ENCODE peak calls at places on chromosomes 6 and 20, in ten cellular contexts. K is HFF-Myc, N is chondrocyte, M is MM.1S, E is B cell, T is sigmoid colon, O is progenitor cell of endocrine pancreas, R is A549, G is testis, J is upper lobe of right lung. C is an unnamed sample.

GRCh38 chr6:84804720-84805119 is 40.3 kb upstream of the TBX18 start:
- DNase-seq in M (no peak), T (no peak), E (no peak), J (no peak), R (no peak), K (no peak), N (no peak), G (no peak), O (no peak), C (no peak)

GRCh38 chr20:768426-768978 is at the start of gene SLC52A3:
- DNase-seq in E (no peak), M (no peak), R (peak; percentile 79), J (peak; percentile 78), G (peak; percentile 52), T (no peak), K (no peak), O (peak; percentile 19), N (no peak), C (no peak)

GRCh38 chr6:14732845-14733757 is 512.8 kb upstream of the JARID2 start:
- DNase-seq in R (peak; percentile 58), T (no peak), G (no peak), J (no peak), M (no peak), K (no peak), O (no peak), E (no peak), N (no peak), C (peak; percentile 79)

GRCh38 chr6:137112067-137112355 is 61.4 kb downstream of the IL22RA2 start:
- DNase-seq in G (no peak), T (no peak), E (no peak), M (no peak), N (no peak), K (peak; percentile 5), R (no peak), J (no peak), O (no peak), C (peak; percentile 72)

GRCh38 chr20:496126-496696 is 33.9 kb upstream of the TBC1D20 start:
- DNase-seq in M (no peak), N (no peak), O (no peak), K (no peak), R (no peak), J (no peak), E (no peak), G (no peak), T (no peak), C (no peak)

GRCh38 chr6:47477497-47478232 is at the start of gene CD2AP:
- DNase-seq in M (peak; percentile 90), G (peak; percentile 94), R (peak; percentile 87), K (no peak), O (peak; percentile 97), N (peak; percentile 86), T (peak; percentile 93), J (peak; percentile 94), E (peak; percentile 96), C (peak; percentile 46)

GRCh38 chr6:98203170-98203806 is 631.1 kb upstream of the POU3F2 start:
- DNase-seq in J (no peak), M (no peak), E (no peak), N (no peak), K (no peak), R (no peak), G (no peak), O (no peak), T (no peak), C (no peak)

GRCh38 chr20:59403261-59403961 is 103.0 kb downstream of the EDN3 start:
- DNase-seq in M (peak; percentile 33), G (peak; percentile 79), N (peak; percentile 87), E (no peak), K (no peak), O (peak; percentile 89), J (peak; percentile 73), T (no peak), R (peak; percentile 29), C (no peak)

GRCh38 chr20:41394081-41394480 is 27.5 kb upstream of the EMILIN3 start:
- DNase-seq in O (no peak), R (no peak), E (no peak), M (no peak), J (no peak), N (no peak), K (no peak), T (no peak), G (no peak), C (no peak)

GRCh38 chr6:26125015-26125690 is 37.9 kb downstream of the HFE start:
- DNase-seq in J (no peak), K (no peak), T (no peak), O (no peak), M (peak; percentile 56), R (peak; percentile 12), E (no peak), G (no peak), N (no peak), C (no peak)

GRCh38 chr6:54206510-54206909 is 95.3 kb downstream of the MLIP start:
- DNase-seq in R (no peak), T (no peak), K (no peak), O (no peak), J (no peak), M (no peak), E (no peak), G (no peak), N (no peak), C (no peak)

GRCh38 chr6:112606726-112607125 is 259.6 kb downstream of the RFPL4B start:
- DNase-seq in T (no peak), M (no peak), R (no peak), G (no peak), J (no peak), N (no peak), O (no peak), E (no peak), K (no peak), C (no peak)

GRCh38 chr20:51731771-51732453 is 36.3 kb downstream of the ATP9A start:
- DNase-seq in O (no peak), N (no peak), M (no peak), G (peak; percentile 74), R (no peak), E (no peak), T (no peak), K (no peak), J (no peak), C (no peak)

DNA sequence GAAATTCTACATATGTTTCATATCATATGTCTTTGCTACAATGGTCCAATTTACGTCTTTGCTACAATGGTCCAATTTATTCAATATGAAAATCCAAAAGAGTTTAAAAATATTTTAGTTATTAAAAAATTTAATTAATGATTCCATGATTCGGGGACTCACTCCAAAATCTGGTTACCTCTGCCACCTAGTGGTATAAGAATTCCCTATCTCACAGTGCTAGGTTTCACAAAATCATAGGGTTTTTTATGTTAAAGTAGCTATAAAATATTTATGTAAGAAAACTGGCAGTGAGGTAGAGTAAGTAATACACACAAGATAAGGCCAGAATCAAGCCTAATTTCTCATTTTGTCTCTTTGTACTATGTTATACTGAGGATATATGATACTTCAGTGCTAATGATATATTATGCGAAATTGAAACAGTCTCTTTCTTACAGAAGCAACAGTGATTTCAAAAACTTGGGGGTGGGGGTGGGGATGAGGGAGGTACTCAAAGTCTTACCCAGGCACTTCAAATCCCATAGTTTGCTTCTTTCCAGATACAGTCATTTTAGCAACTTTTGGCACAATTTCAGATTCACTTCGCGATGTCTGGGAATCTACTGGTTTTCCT is 52.3 kb downstream of the HBS1L start:
- DNase-seq in M (peak; percentile 56), R (peak; percentile 5), J (no peak), K (no peak), T (no peak), N (no peak), O (no peak), E (no peak), G (no peak), C (peak; percentile 9)
- TF ChIP-seq CTCF in M (peak; percentile 57), R (peak; percentile 56), J (peak; percentile 52), K (peak; percentile 50), T (peak; percentile 36), N (peak; percentile 86), O (peak; percentile 77), E (peak; percentile 74), G (no peak), C (peak; percentile 84)

GRCh38 chr6:2917801-2918495 is 14.8 kb upstream of the SERPINB9 start:
- DNase-seq in O (no peak), N (no peak), T (no peak), G (no peak), R (no peak), M (no peak), E (no peak), J (no peak), K (no peak), C (no peak)

GRCh38 chr6:2915150-2915549 is 12.0 kb upstream of the SERPINB9 start:
- DNase-seq in T (no peak), E (no peak), G (no peak), J (no peak), R (no peak), M (no peak), N (no peak), K (no peak), O (no peak), C (no peak)

GRCh38 chr6:2918936-2919335 is 15.8 kb upstream of the SERPINB9 start:
- DNase-seq in J (peak; percentile 46), T (no peak), E (no peak), M (no peak), G (no peak), K (no peak), O (no peak), R (no peak), N (no peak), C (no peak)

GRCh38 chr6:2916354-2916925 is 13.3 kb upstream of the SERPINB9 start:
- DNase-seq in O (no peak), M (no peak), N (no peak), R (no peak), G (no peak), E (no peak), J (no peak), K (no peak), T (no peak), C (no peak)

DNA sequence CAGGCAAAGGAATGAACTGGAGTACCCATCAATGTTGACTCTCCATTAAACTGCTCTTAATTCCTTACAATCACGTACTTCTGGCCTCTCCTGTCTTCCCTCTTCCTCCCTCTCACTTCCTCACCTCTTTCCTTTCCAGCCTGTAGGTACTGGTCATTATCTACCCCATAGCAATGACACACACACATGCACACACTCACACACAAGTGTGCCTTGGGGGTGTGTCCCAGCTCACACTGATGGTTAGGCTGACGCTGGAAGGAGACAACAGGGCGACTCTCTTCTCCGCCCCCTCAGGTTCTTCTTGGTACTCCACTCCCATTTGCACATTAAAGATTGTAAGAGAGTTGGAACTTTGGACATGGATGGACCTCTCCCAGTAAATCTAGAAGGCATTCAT is 14.0 kb upstream of the SERPINB9 start:
- DNase-seq in M (no peak), E (no peak), J (no peak), K (no peak), R (no peak), N (no peak), O (no peak), T (no peak), G (no peak), C (no peak)
- TF ChIP-seq CTCF in M (no peak), E (peak; percentile 45), J (no peak), K (no peak), R (no peak), N (peak; percentile 6), O (peak; percentile 20), T (no peak), G (no peak), C (peak; percentile 49)

GRCh38 chr6:32971581-32972352 is 3.4 kb downstream of the BRD2 start:
- DNase-seq in R (peak; percentile 99), T (peak; percentile 100), E (peak; percentile 100), K (peak; percentile 100), M (peak; percentile 99), G (peak; percentile 99), J (peak; percentile 99), O (peak; percentile 99), N (peak; percentile 99), C (peak; percentile 100)
- TF ChIP-seq CTCF in R (no peak), T (no peak), E (no peak), K (no peak), M (no peak), G (peak; percentile 43), J (no peak), O (no peak), N (no peak), C (no peak)

GRCh38 chr20:24834310-24834709 is 114.8 kb upstream of the CST7 start:
- DNase-seq in T (no peak), J (no peak), O (no peak), E (no peak), G (no peak), N (no peak), R (no peak), M (no peak), K (no peak), C (no peak)
- TF ChIP-seq CTCF in T (no peak), J (no peak), O (no peak), E (no peak), G (no peak), N (no peak), R (no peak), M (peak; percentile 11), K (no peak), C (peak; percentile 17)